ENCODE peak calls at places on chromosomes 12 and 14, in five cellular contexts. J is left lung; K is foreskin fibroblast; P is CD4-positive, alpha-beta T cell; N is Calu3. D is an unnamed sample.

GRCh38 chr12:120534703-120535655 is 823 bp downstream of the RNF10 start:
- DNase-seq in J (peak; percentile 89), K (peak; percentile 71), P (peak; percentile 30), N (peak; percentile 67), D (peak; percentile 75)

GRCh38 chr14:56461876-56462275 is 117.7 kb upstream of the TMEM260 start:
- DNase-seq in J (no peak), K (no peak), P (no peak), N (no peak), D (no peak)

GRCh38 chr12:104721065-104721458 is 237.0 kb downstream of the SLC41A2 start:
- DNase-seq in J (no peak), K (no peak), P (no peak), N (no peak), D (no peak)

GRCh38 chr12:3885179-3886094 is 12.2 kb upstream of the PARP11 start:
- DNase-seq in J (no peak), K (peak; percentile 30), P (no peak), N (peak; percentile 5), D (peak; percentile 25)

GRCh38 chr12:121713257-121714155 is 954 bp downstream of the TMEM120B start:
- DNase-seq in J (no peak), K (no peak), P (no peak), N (no peak), D (peak; percentile 26)

GRCh38 chr12:97038859-97039258 is 131.8 kb downstream of the NEDD1 start:
- DNase-seq in J (no peak), K (no peak), P (no peak), N (no peak), D (no peak)

GRCh38 chr14:54979039-54979438 is 47.9 kb downstream of the WDHD1 start:
- DNase-seq in J (no peak), K (no peak), P (no peak), N (no peak), D (no peak)

GRCh38 chr12:97426485-97427116 is 36.0 kb upstream of the RMST start:
- DNase-seq in J (no peak), K (no peak), P (no peak), N (no peak), D (no peak)

GRCh38 chr12:111788178-111788654 is 21.5 kb downstream of the ALDH2 start:
- DNase-seq in J (peak; percentile 47), K (no peak), P (no peak), N (peak; percentile 52), D (peak; percentile 57)

GRCh38 chr12:122064780-122065588 is 13.6 kb upstream of the MLXIP start:
- DNase-seq in J (peak; percentile 1), K (peak; percentile 98), P (no peak), N (no peak), D (no peak)

GRCh38 chr14:24251880-24252288 is 9.5 kb upstream of the TINF2 start:
- DNase-seq in J (no peak), K (peak; percentile 33), P (no peak), N (no peak), D (no peak)

GRCh38 chr12:58252914-58253313 is 311.5 kb downstream of the ATP23 start:
- DNase-seq in J (no peak), K (no peak), P (no peak), N (no peak), D (no peak)

GRCh38 chr14:91300957-91301356 is 56.5 kb upstream of the GPR68 start:
- DNase-seq in J (no peak), K (no peak), P (no peak), N (no peak), D (no peak)

GRCh38 chr12:114682920-114683708 is 861 bp downstream of the TBX3 start:
- DNase-seq in J (no peak), K (no peak), P (no peak), N (no peak), D (no peak)

GRCh38 chr12:95215925-95216324 is 1.3 kb downstream of the FGD6 start:
- DNase-seq in J (no peak), K (peak; percentile 48), P (no peak), N (no peak), D (no peak)

GRCh38 chr14:37131205-37131604 is 41.2 kb downstream of the SLC25A21 start:
- DNase-seq in J (no peak), K (no peak), P (no peak), N (no peak), D (no peak)

GRCh38 chr14:98694541-98694940 is 577.5 kb downstream of the BCL11B start:
- DNase-seq in J (no peak), K (no peak), P (no peak), N (no peak), D (no peak)

GRCh38 chr12:47838286-47838931 is 18.7 kb upstream of the HDAC7 start:
- DNase-seq in J (no peak), K (no peak), P (no peak), N (peak; percentile 42), D (peak; percentile 56)

GRCh38 chr12:99146185-99146584 is 501.1 kb downstream of the APAF1 start:
- DNase-seq in J (no peak), K (no peak), P (no peak), N (no peak), D (no peak)

GRCh38 chr12:39619316-39619659 is 315 bp downstream of the ABCD2 start:
- DNase-seq in J (no peak), K (no peak), P (no peak), N (no peak), D (no peak)

GRCh38 chr14:46499521-46499920 is 152.1 kb downstream of the RPL10L start:
- DNase-seq in J (no peak), K (no peak), P (no peak), N (no peak), D (no peak)

GRCh38 chr12:42296503-42297109 is 29.3 kb downstream of the ZCRB1 start:
- DNase-seq in J (no peak), K (no peak), P (no peak), N (no peak), D (no peak)

GRCh38 chr14:99792551-99793212 is 531 bp upstream of the EML1 start:
- DNase-seq in J (no peak), K (no peak), P (no peak), N (no peak), D (no peak)

GRCh38 chr14:99790201-99790977 is 2.8 kb upstream of the EML1 start:
- DNase-seq in J (no peak), K (no peak), P (no peak), N (no peak), D (no peak)

GRCh38 chr14:99791476-99792283 is 1.5 kb upstream of the EML1 start:
- DNase-seq in J (no peak), K (no peak), P (no peak), N (no peak), D (peak; percentile 23)

GRCh38 chr14:99789581-99789980 is 3.6 kb upstream of the EML1 start:
- DNase-seq in J (no peak), K (no peak), P (no peak), N (no peak), D (peak; percentile 54)

GRCh38 chr14:99790978-99791376 is 2.2 kb upstream of the EML1 start:
- DNase-seq in J (no peak), K (no peak), P (no peak), N (no peak), D (no peak)
- TF ChIP-seq CTCF in J (no peak), K (no peak), P (no peak), N (no peak), D (no peak)

GRCh38 chr12:75611041-75611440 is 99.6 kb upstream of the KRR1 start:
- DNase-seq in J (no peak), K (no peak), P (no peak), N (no peak), D (no peak)
- TF ChIP-seq CTCF in J (no peak), K (no peak), P (no peak), N (no peak), D (no peak)

DNA sequence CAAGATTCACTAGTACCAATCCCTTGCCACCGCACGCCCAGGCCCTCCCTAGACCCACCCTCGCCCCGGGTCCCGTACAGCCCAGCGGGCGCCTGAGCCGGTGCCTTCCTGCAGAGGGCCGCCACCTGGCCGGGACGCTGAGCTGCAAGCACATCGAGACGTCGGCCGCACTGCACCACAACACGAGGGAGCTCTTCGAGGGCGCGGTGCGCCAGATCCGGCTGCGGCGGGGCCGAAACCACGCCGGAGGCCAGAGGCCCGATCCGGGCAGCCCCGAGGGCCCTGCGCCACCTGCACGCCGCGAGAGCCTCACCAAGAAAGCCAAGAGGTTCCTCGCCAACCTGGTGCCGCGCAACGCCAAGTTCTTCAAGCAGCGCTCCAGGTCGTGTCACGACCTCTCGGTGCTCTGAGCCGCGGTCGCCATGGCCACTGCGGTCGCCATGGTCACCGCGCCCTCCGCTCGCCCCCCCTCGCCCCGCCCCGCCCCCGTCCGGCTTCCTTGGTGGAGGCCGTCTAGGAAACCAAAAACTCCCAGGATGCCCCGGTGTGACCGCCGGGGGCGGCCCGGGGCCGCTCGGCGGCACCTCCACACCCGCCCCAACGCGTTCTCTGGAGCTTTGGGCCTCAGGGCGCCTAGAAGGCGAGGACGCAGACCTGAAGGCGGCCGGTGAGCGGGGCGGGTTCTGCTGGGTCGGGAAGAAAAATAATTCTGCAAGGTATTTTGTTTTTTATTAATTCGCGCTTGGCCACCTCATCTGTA is 3.7 kb downstream of the REM2 start:
- DNase-seq in J (peak; percentile 89), K (peak; percentile 74), P (peak; percentile 75), N (peak; percentile 78), D (peak; percentile 93)
- TF ChIP-seq CTCF in J (no peak), K (no peak), P (peak; percentile 33), N (no peak), D (no peak)

GRCh38 chr12:130819248-130819576 is 19.8 kb downstream of the STX2 start:
- DNase-seq in J (no peak), K (no peak), P (no peak), N (no peak), D (no peak)

GRCh38 chr12:130819681-130820080 is 19.4 kb downstream of the STX2 start:
- DNase-seq in J (no peak), K (no peak), P (no peak), N (no peak), D (no peak)

GRCh38 chr12:130817804-130818203 is 21.2 kb downstream of the STX2 start:
- DNase-seq in J (no peak), K (no peak), P (no peak), N (no peak), D (no peak)

GRCh38 chr12:130816055-130816454 is 23.0 kb downstream of the STX2 start:
- DNase-seq in J (peak; percentile 65), K (no peak), P (no peak), N (no peak), D (no peak)

GRCh38 chr12:130818381-130819247 is 20.4 kb downstream of the STX2 start:
- DNase-seq in J (peak; percentile 97), K (no peak), P (peak; percentile 69), N (peak; percentile 96), D (peak; percentile 95)
- TF ChIP-seq CTCF in J (peak; percentile 97), K (no peak), P (peak; percentile 92), N (peak; percentile 96), D (peak; percentile 98)

GRCh38 chr14:93543766-93544165 is 113.0 kb downstream of the UNC79 start:
- DNase-seq in J (no peak), K (peak; percentile 1), P (no peak), N (no peak), D (peak; percentile 9)
- TF ChIP-seq CTCF in J (peak; percentile 12), K (peak; percentile 37), P (no peak), N (no peak), D (peak; percentile 24)

DNA sequence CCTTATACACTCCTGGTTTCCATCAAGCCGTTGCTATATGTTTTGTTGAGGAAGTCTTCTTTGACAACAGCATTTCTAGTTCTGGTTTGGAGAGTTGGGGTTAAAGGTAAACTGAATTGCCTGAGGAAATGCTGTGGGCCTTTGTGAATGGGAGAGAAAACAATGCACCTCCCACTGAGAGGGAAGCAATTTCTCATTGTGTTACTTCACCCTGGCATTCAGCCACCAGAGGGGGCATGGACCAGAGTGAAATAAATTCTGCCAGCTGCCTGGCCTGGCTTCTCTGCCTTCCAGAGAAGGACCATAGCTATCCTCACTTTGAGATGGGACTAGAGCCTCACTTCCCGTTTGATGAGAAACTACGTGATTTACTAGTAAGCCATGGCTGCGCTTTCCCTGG is 475.3 kb downstream of the EGLN3 start:
- DNase-seq in J (no peak), K (peak; percentile 2), P (no peak), N (peak; percentile 58), D (peak; percentile 6)
- TF ChIP-seq CTCF in J (no peak), K (no peak), P (no peak), N (peak; percentile 44), D (peak; percentile 21)

D was measured in GM20000.